ENCODE peak calls at places on chromosomes 4 and X, in five cellular contexts. N is Kasumi-1, R is esophagus squamous epithelium, E is GM10248, S is sciatic nerve. Q is an unnamed sample.

GRCh38 chr4:188032583-188032982 is 37.0 kb downstream of the ZFP42 start:
- DNase-seq in N (no peak), E (no peak), R (no peak), S (no peak), Q (no peak)

GRCh38 chrX:69362889-69363288 is 141.2 kb upstream of the NALF2 start:
- DNase-seq in S (peak), R (no peak), N (no peak), E (peak), Q (peak)

GRCh38 chrX:68699960-68700746 is 52.7 kb downstream of the STARD8 start:
- DNase-seq in S (no peak), N (no peak), R (no peak), E (no peak), Q (no peak)

GRCh38 chr4:13483142-13484044 is 747 bp downstream of the RAB28 start:
- DNase-seq in R (no peak), N (peak), S (no peak), E (peak), Q (peak)

GRCh38 chr4:40482985-40483647 is 146.5 kb downstream of the RBM47 start:
- DNase-seq in N (no peak), S (no peak), R (no peak), E (no peak), Q (no peak)

GRCh38 chr4:116599859-116600258 is 485.5 kb downstream of the TRAM1L1 start:
- DNase-seq in S (no peak), N (no peak), E (peak), R (no peak), Q (no peak)

GRCh38 chr4:153651041-153651960 is 32.8 kb upstream of the TLR2 start:
- DNase-seq in R (peak), S (no peak), E (no peak), N (peak), Q (no peak)

GRCh38 chr4:186685744-186686143 is 37.9 kb downstream of the FAT1 start:
- DNase-seq in E (no peak), R (no peak), S (no peak), N (no peak), Q (peak)

GRCh38 chr4:1345905-1346780 is 865 bp upstream of the UVSSA start:
- DNase-seq in E (peak), N (peak), S (peak), R (no peak), Q (no peak)

GRCh38 chr4:39353478-39354177 is 12.5 kb downstream of the RFC1 start:
- DNase-seq in R (no peak), N (peak), S (no peak), E (peak), Q (no peak)

GRCh38 chr4:32631824-32632223 is 1911.7 kb downstream of the PCDH7 start:
- DNase-seq in N (no peak), E (no peak), S (no peak), R (no peak), Q (no peak)

GRCh38 chrX:2921193-2921592 is 7.9 kb downstream of the ARSD start:
- DNase-seq in E (no peak), S (no peak), N (no peak), R (no peak), Q (no peak)

GRCh38 chrX:49269768-49270248 is at the start of gene PPP1R3F:
- DNase-seq in S (no peak), E (peak), R (no peak), N (no peak), Q (no peak)

Q was measured in AG04449.